ENCODE peak calls at places on chromosomes 3 and 15, in six cellular contexts. One of them, this sample, is unnamed.

GRCh38 chr15:61653110-61653509 is 407.1 kb downstream of the VPS13C start:
- DNase-seq in stomach: peak
- DNase-seq in breast epithelium: no peak
- DNase-seq in H1: no peak
- DNase-seq in HCT116: no peak
- DNase-seq in prostate gland: no peak
- DNase-seq in this sample: no peak

GRCh38 chr3:44845528-44846520 is 15.9 kb upstream of the TMEM42 start:
- DNase-seq in stomach: no peak
- DNase-seq in breast epithelium: no peak
- DNase-seq in H1: no peak
- DNase-seq in HCT116: no peak
- DNase-seq in prostate gland: no peak
- DNase-seq in this sample: no peak

GRCh38 chr15:79824321-79824720 is 72.5 kb downstream of the MTHFS start:
- DNase-seq in stomach: no peak
- DNase-seq in breast epithelium: no peak
- DNase-seq in H1: no peak
- DNase-seq in HCT116: no peak
- DNase-seq in prostate gland: no peak
- DNase-seq in this sample: no peak

GRCh38 chr3:97821810-97822775 is at the start of gene CRYBG3:
- DNase-seq in stomach: peak
- DNase-seq in breast epithelium: peak
- DNase-seq in H1: no peak
- DNase-seq in HCT116: peak
- DNase-seq in prostate gland: peak
- DNase-seq in this sample: peak

GRCh38 chr3:143433787-143434378 is 314.3 kb downstream of the CHST2 start:
- DNase-seq in stomach: no peak
- DNase-seq in breast epithelium: no peak
- DNase-seq in H1: no peak
- DNase-seq in HCT116: peak
- DNase-seq in prostate gland: no peak
- DNase-seq in this sample: no peak

GRCh38 chr3:189824629-189825312 is 193.6 kb downstream of the TP63 start:
- DNase-seq in stomach: no peak
- DNase-seq in breast epithelium: no peak
- DNase-seq in H1: no peak
- DNase-seq in HCT116: no peak
- DNase-seq in prostate gland: peak
- DNase-seq in this sample: no peak

GRCh38 chr15:53808058-53808703 is 48.7 kb upstream of the WDR72 start:
- DNase-seq in stomach: no peak
- DNase-seq in breast epithelium: no peak
- DNase-seq in H1: no peak
- DNase-seq in HCT116: no peak
- DNase-seq in prostate gland: no peak
- DNase-seq in this sample: no peak

GRCh38 chr15:101396484-101397261 is 92.8 kb downstream of the PCSK6 start:
- DNase-seq in stomach: peak
- DNase-seq in breast epithelium: no peak
- DNase-seq in H1: no peak
- DNase-seq in HCT116: no peak
- DNase-seq in prostate gland: no peak
- DNase-seq in this sample: no peak

GRCh38 chr15:58545307-58546065 is 113.7 kb downstream of the LIPC start:
- DNase-seq in stomach: peak
- DNase-seq in breast epithelium: no peak
- DNase-seq in H1: no peak
- DNase-seq in HCT116: no peak
- DNase-seq in prostate gland: no peak
- DNase-seq in this sample: no peak

GRCh38 chr3:46887980-46888494 is 10.5 kb downstream of the PTH1R start:
- DNase-seq in stomach: no peak
- DNase-seq in breast epithelium: no peak
- DNase-seq in H1: no peak
- DNase-seq in HCT116: no peak
- DNase-seq in prostate gland: no peak
- DNase-seq in this sample: no peak

DNA sequence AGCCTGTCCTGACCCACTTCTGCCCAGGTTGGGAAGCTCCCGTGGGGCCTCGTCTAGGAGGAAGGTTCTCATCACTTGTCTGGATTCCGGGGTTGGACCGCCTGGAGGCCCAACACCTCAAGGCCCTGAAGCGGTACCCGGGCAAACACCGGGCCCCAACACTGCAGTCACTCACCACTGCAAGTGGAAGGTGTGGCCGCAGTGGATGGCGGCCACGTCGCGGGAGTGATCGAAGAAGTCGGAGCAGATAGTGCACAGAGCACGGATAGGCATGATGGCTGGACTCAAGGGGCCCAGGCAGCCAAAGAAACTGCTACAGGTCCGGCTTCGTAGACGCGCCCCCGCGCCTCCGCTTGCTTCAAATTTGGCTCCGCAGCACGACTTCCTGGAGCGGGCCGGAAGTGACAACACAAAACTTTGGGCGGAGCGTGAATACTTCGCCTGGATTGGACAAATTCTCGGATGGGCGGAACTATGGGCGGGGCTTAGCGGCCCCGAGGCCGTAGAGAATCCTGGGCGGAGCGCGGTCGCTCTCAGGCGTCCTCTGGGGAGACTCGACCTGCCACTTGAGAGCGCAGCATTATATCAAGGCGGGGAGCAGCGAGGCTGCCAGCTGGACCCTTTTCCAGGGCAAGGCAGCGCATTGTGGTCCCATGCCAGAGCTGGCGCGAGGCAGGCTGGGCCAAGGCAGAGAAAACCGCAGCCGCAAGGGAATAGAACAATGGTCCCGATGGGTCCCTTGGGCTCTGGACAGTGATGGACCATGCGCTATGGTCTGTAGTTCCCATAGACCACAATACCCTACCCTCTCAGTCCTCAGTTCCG is at the start of gene TRAIP:
- DNase-seq in stomach: peak
- DNase-seq in breast epithelium: peak
- DNase-seq in H1: peak
- DNase-seq in HCT116: peak
- DNase-seq in prostate gland: peak
- DNase-seq in this sample: peak
- TF ChIP-seq POLR2A in stomach: no peak
- TF ChIP-seq POLR2A in breast epithelium: peak
- TF ChIP-seq POLR2A in H1: no peak
- TF ChIP-seq POLR2A in HCT116: peak
- TF ChIP-seq POLR2A in prostate gland: peak
- TF ChIP-seq POLR2A in this sample: peak

GRCh38 chr15:67068724-67069400 is 3.5 kb downstream of the SMAD3 start:
- DNase-seq in stomach: no peak
- DNase-seq in breast epithelium: no peak
- DNase-seq in H1: no peak
- DNase-seq in HCT116: no peak
- DNase-seq in prostate gland: no peak
- DNase-seq in this sample: no peak
- TF ChIP-seq POLR2AphosphoS5 in stomach: no peak
- TF ChIP-seq POLR2AphosphoS5 in breast epithelium: no peak
- TF ChIP-seq POLR2AphosphoS5 in H1: no peak
- TF ChIP-seq POLR2AphosphoS5 in HCT116: no peak
- TF ChIP-seq POLR2AphosphoS5 in prostate gland: no peak
- TF ChIP-seq POLR2AphosphoS5 in this sample: no peak

GRCh38 chr3:13895155-13896105 is 15.6 kb upstream of the WNT7A start:
- DNase-seq in stomach: peak
- DNase-seq in breast epithelium: peak
- DNase-seq in H1: peak
- DNase-seq in HCT116: peak
- DNase-seq in prostate gland: peak
- DNase-seq in this sample: peak
- TF ChIP-seq POLR2A in stomach: no peak
- TF ChIP-seq POLR2A in breast epithelium: peak
- TF ChIP-seq POLR2A in H1: no peak
- TF ChIP-seq POLR2A in HCT116: no peak
- TF ChIP-seq POLR2A in prostate gland: peak
- TF ChIP-seq POLR2A in this sample: no peak

GRCh38 chr3:10437995-10438901 is 67.1 kb downstream of the ATP2B2 start:
- DNase-seq in stomach: no peak
- DNase-seq in breast epithelium: no peak
- DNase-seq in H1: no peak
- DNase-seq in HCT116: no peak
- DNase-seq in prostate gland: no peak
- DNase-seq in this sample: no peak
- TF ChIP-seq POLR2AphosphoS5 in stomach: no peak
- TF ChIP-seq POLR2AphosphoS5 in breast epithelium: no peak
- TF ChIP-seq POLR2AphosphoS5 in H1: no peak
- TF ChIP-seq POLR2AphosphoS5 in HCT116: no peak
- TF ChIP-seq POLR2AphosphoS5 in prostate gland: no peak
- TF ChIP-seq POLR2AphosphoS5 in this sample: no peak

GRCh38 chr3:53244281-53244680 is 11.5 kb downstream of the TKT start:
- DNase-seq in stomach: peak
- DNase-seq in breast epithelium: no peak
- DNase-seq in H1: no peak
- DNase-seq in HCT116: no peak
- DNase-seq in prostate gland: no peak
- DNase-seq in this sample: no peak

GRCh38 chr3:53243165-53243564 is 12.7 kb downstream of the TKT start:
- DNase-seq in stomach: no peak
- DNase-seq in breast epithelium: no peak
- DNase-seq in H1: no peak
- DNase-seq in HCT116: no peak
- DNase-seq in prostate gland: no peak
- DNase-seq in this sample: no peak

GRCh38 chr3:53242155-53242554 is 13.7 kb downstream of the TKT start:
- DNase-seq in stomach: no peak
- DNase-seq in breast epithelium: no peak
- DNase-seq in H1: no peak
- DNase-seq in HCT116: no peak
- DNase-seq in prostate gland: no peak
- DNase-seq in this sample: no peak

GRCh38 chr3:53242642-53243041 is 13.2 kb downstream of the TKT start:
- DNase-seq in stomach: no peak
- DNase-seq in breast epithelium: no peak
- DNase-seq in H1: no peak
- DNase-seq in HCT116: no peak
- DNase-seq in prostate gland: no peak
- DNase-seq in this sample: no peak

DNA sequence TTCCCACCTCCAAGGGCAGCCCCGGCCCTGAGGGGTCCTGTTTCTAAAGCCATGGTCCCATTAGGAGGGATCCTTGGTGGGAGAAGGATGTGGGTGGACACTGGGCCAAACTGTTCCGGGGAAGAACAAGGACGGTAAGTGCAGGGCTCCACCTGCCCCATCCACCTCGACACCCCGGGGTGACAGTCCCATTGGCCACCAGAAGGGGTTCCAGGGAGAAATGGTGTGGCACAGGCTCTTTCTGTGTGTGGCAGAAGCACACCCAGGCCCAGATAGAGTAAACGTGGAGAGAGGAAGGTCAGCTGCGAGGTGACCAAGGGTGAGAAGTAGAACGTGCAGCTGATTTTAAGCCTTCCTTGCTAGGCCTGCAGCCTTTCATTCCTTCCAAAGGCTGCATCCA is 12.0 kb downstream of the TKT start:
- DNase-seq in stomach: no peak
- DNase-seq in breast epithelium: no peak
- DNase-seq in H1: no peak
- DNase-seq in HCT116: no peak
- DNase-seq in prostate gland: no peak
- DNase-seq in this sample: no peak
- TF ChIP-seq POLR2A in stomach: no peak
- TF ChIP-seq POLR2A in breast epithelium: no peak
- TF ChIP-seq POLR2A in H1: no peak
- TF ChIP-seq POLR2A in HCT116: no peak
- TF ChIP-seq POLR2A in prostate gland: no peak
- TF ChIP-seq POLR2A in this sample: no peak

GRCh38 chr15:77004189-77004588 is 9.3 kb downstream of the PSTPIP1 start:
- DNase-seq in stomach: no peak
- DNase-seq in breast epithelium: no peak
- DNase-seq in H1: no peak
- DNase-seq in HCT116: no peak
- DNase-seq in prostate gland: no peak
- DNase-seq in this sample: no peak
- TF ChIP-seq POLR2AphosphoS5 in stomach: no peak
- TF ChIP-seq POLR2AphosphoS5 in breast epithelium: no peak
- TF ChIP-seq POLR2AphosphoS5 in H1: no peak
- TF ChIP-seq POLR2AphosphoS5 in HCT116: no peak
- TF ChIP-seq POLR2AphosphoS5 in prostate gland: no peak
- TF ChIP-seq POLR2AphosphoS5 in this sample: no peak

GRCh38 chr15:40956543-40956982 is 3.3 kb downstream of the CHAC1 start:
- DNase-seq in stomach: no peak
- DNase-seq in breast epithelium: no peak
- DNase-seq in H1: no peak
- DNase-seq in HCT116: no peak
- DNase-seq in prostate gland: no peak
- DNase-seq in this sample: no peak
- TF ChIP-seq POLR2A in stomach: no peak
- TF ChIP-seq POLR2A in breast epithelium: no peak
- TF ChIP-seq POLR2A in H1: no peak
- TF ChIP-seq POLR2A in HCT116: no peak
- TF ChIP-seq POLR2A in prostate gland: no peak
- TF ChIP-seq POLR2A in this sample: no peak

GRCh38 chr3:188280627-188281026 is 126.7 kb downstream of the LPP start:
- DNase-seq in stomach: no peak
- DNase-seq in breast epithelium: no peak
- DNase-seq in H1: no peak
- DNase-seq in HCT116: no peak
- DNase-seq in prostate gland: no peak
- DNase-seq in this sample: no peak

GRCh38 chr3:188282871-188283270 is 128.9 kb downstream of the LPP start:
- DNase-seq in stomach: no peak
- DNase-seq in breast epithelium: no peak
- DNase-seq in H1: no peak
- DNase-seq in HCT116: no peak
- DNase-seq in prostate gland: no peak
- DNase-seq in this sample: no peak

GRCh38 chr3:188286087-188286513 is 132.1 kb downstream of the LPP start:
- DNase-seq in stomach: no peak
- DNase-seq in breast epithelium: no peak
- DNase-seq in H1: no peak
- DNase-seq in HCT116: peak
- DNase-seq in prostate gland: no peak
- DNase-seq in this sample: no peak

GRCh38 chr3:188284455-188285212 is 130.7 kb downstream of the LPP start:
- DNase-seq in stomach: no peak
- DNase-seq in breast epithelium: no peak
- DNase-seq in H1: no peak
- DNase-seq in HCT116: no peak
- DNase-seq in prostate gland: no peak
- DNase-seq in this sample: no peak

DNA sequence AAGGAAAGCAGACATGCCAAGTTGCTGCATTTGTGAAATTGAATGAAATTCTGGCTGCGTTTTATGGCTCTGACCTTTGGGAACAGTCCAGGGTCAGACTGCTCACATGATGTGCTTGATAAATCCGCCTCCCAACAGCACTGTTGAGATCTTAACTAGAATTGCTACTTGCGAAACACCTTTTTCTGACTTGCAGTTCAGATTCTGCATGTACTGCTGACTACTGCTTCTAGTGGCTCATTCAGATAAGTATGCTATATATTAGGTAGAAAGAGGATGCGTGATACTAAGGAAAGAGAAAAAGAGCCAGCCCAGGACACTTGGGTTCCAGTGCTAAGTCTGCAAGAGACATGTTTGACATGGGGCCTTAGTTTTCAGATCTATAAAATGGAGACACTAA is 129.4 kb downstream of the LPP start:
- DNase-seq in stomach: no peak
- DNase-seq in breast epithelium: no peak
- DNase-seq in H1: no peak
- DNase-seq in HCT116: no peak
- DNase-seq in prostate gland: no peak
- DNase-seq in this sample: no peak
- TF ChIP-seq POLR2AphosphoS5 in stomach: peak
- TF ChIP-seq POLR2AphosphoS5 in breast epithelium: no peak
- TF ChIP-seq POLR2AphosphoS5 in H1: no peak
- TF ChIP-seq POLR2AphosphoS5 in HCT116: no peak
- TF ChIP-seq POLR2AphosphoS5 in prostate gland: no peak
- TF ChIP-seq POLR2AphosphoS5 in this sample: no peak

This sample was measured in GM12891.